ENCODE peak calls at places on chromosome 21, in ten cellular contexts. H is endothelial cell of umbilical vein; S is activated CD4-positive, alpha-beta T cell treated with anti-CD3 and anti-CD28 coated beads, Interleukin-2, amount 10 ng/mL, durations not matched to agents 7 days and 5 days; N is NCI-H460; Q is Daoy; F is neural progenitor cell; A is GM04504; K is MV-4-11; E is mesenteric fat pad; O is T-helper 1 cell. L is an unnamed sample.

GRCh38 chr21:34554227-34554626 is 42.2 kb upstream of the KCNE1 start:
- DNase-seq in K (no peak), S (no peak), N (no peak), O (no peak), E (no peak), A (no peak), H (no peak), F (no peak), Q (no peak), L (no peak)

GRCh38 chr21:45209685-45210284 is 77.9 kb downstream of the POFUT2 start:
- DNase-seq in N (no peak), A (no peak), S (no peak), Q (no peak), E (no peak), K (peak; percentile 91), O (no peak), F (no peak), H (no peak), L (no peak)

GRCh38 chr21:45848352-45848751 is 133.2 kb upstream of the COL6A1 start:
- DNase-seq in Q (peak; percentile 1), F (no peak), K (no peak), A (no peak), H (no peak), S (no peak), E (no peak), N (no peak), O (no peak), L (no peak)

GRCh38 chr21:45299864-45300785 is 12.4 kb upstream of the POFUT2 start:
- DNase-seq in H (no peak), S (no peak), N (no peak), E (no peak), F (no peak), Q (peak; percentile 44), O (no peak), A (peak; percentile 40), K (no peak), L (no peak)

GRCh38 chr21:44375281-44375651 is 21.8 kb downstream of the TRPM2 start:
- DNase-seq in O (no peak), A (no peak), K (peak; percentile 98), Q (peak; percentile 2), N (no peak), E (peak; percentile 55), H (no peak), S (peak; percentile 64), F (no peak), L (no peak)

GRCh38 chr21:42061866-42062542 is 9.1 kb upstream of the UMODL1 start:
- DNase-seq in F (peak; percentile 27), H (no peak), A (no peak), O (peak; percentile 80), Q (no peak), N (no peak), K (no peak), E (no peak), S (peak; percentile 86), L (no peak)

GRCh38 chr21:39932335-39932734 is 65.1 kb downstream of the PCP4 start:
- DNase-seq in H (no peak), A (no peak), Q (no peak), N (no peak), E (no peak), O (no peak), K (no peak), F (no peak), S (no peak), L (no peak)

GRCh38 chr21:20968391-20968790 is 29.8 kb upstream of the NCAM2 start:
- DNase-seq in E (no peak), Q (no peak), O (no peak), K (peak; percentile 53), A (no peak), S (no peak), N (peak; percentile 6), H (no peak), F (no peak), L (no peak)

GRCh38 chr21:38267991-38268858 is 11.4 kb downstream of the KCNJ15 start:
- DNase-seq in Q (no peak), N (no peak), F (no peak), S (no peak), O (no peak), H (peak; percentile 41), E (no peak), A (no peak), K (peak; percentile 17), L (no peak)

GRCh38 chr21:46217511-46218196 is 10.9 kb downstream of the LSS start:
- DNase-seq in O (no peak), A (no peak), K (no peak), H (no peak), Q (no peak), E (peak; percentile 77), N (no peak), F (no peak), S (no peak), L (no peak)

GRCh38 chr21:36661511-36662309 is 37.2 kb upstream of the SIM2 start:
- DNase-seq in A (no peak), K (no peak), E (peak; percentile 4), F (peak; percentile 62), H (peak; percentile 41), O (no peak), Q (peak; percentile 69), N (peak; percentile 44), S (no peak), L (peak; percentile 23)

GRCh38 chr21:46246345-46246744 is 17.8 kb upstream of the LSS start:
- DNase-seq in K (no peak), E (peak; percentile 55), N (no peak), Q (no peak), O (no peak), F (no peak), S (no peak), H (no peak), A (no peak), L (no peak)

GRCh38 chr21:34639250-34639649 is 24.3 kb upstream of the RCAN1 start:
- DNase-seq in F (no peak), O (no peak), A (no peak), K (no peak), H (no peak), Q (no peak), N (no peak), S (no peak), E (no peak), L (no peak)

GRCh38 chr21:39124852-39125251 is 58.4 kb downstream of the PSMG1 start:
- DNase-seq in E (no peak), A (no peak), K (no peak), S (no peak), Q (no peak), O (no peak), F (no peak), H (no peak), N (no peak), L (no peak)

GRCh38 chr21:45997495-45998275 is 16.1 kb downstream of the COL6A1 start:
- DNase-seq in N (no peak), K (no peak), A (no peak), Q (no peak), O (no peak), E (peak; percentile 75), F (no peak), H (no peak), S (no peak), L (no peak)

GRCh38 chr21:38351961-38352521 is 95.2 kb downstream of the KCNJ15 start:
- DNase-seq in F (no peak), N (no peak), Q (peak; percentile 95), O (no peak), H (peak; percentile 72), E (no peak), S (no peak), K (no peak), A (peak; percentile 75), L (no peak)

GRCh38 chr21:42123509-42123908 is 52.4 kb downstream of the UMODL1 start:
- DNase-seq in Q (no peak), F (no peak), A (no peak), E (no peak), H (no peak), S (no peak), K (no peak), O (no peak), N (no peak), L (no peak)

GRCh38 chr21:33967086-33967571 is 51.5 kb upstream of the ATP5PO start:
- DNase-seq in O (no peak), F (no peak), N (no peak), Q (no peak), K (no peak), H (no peak), S (no peak), E (no peak), A (no peak), L (no peak)

GRCh38 chr21:27771938-27772505 is 805.1 kb upstream of the ADAMTS5 start:
- DNase-seq in N (no peak), K (peak; percentile 69), O (no peak), F (no peak), H (peak; percentile 30), A (no peak), S (no peak), E (no peak), Q (no peak), L (no peak)

GRCh38 chr21:9837946-9838801 is 683.2 kb upstream of the TPTE start:
- DNase-seq in O (no peak), Q (peak; percentile 93), F (no peak), S (no peak), H (no peak), K (no peak), N (no peak), E (no peak), A (no peak), L (no peak)

GRCh38 chr21:42063578-42064521 is 7.3 kb upstream of the UMODL1 start:
- DNase-seq in A (no peak), N (no peak), Q (peak; percentile 56), F (peak; percentile 39), S (peak; percentile 68), O (peak; percentile 41), E (no peak), H (no peak), K (peak; percentile 74), L (no peak)

GRCh38 chr21:44713846-44714245 is 2.5 kb upstream of the TSPEAR start:
- DNase-seq in N (no peak), S (no peak), E (peak; percentile 67), K (no peak), A (no peak), O (no peak), Q (no peak), H (no peak), F (no peak), L (no peak)

GRCh38 chr21:41664881-41665765 is 101.7 kb downstream of the RIPK4 start:
- DNase-seq in E (peak; percentile 60), K (peak; percentile 24), F (peak; percentile 40), Q (peak; percentile 83), A (peak; percentile 93), H (peak; percentile 18), S (no peak), O (no peak), N (no peak), L (no peak)

GRCh38 chr21:16013570-16013969 is 283.8 kb downstream of the USP25 start:
- DNase-seq in H (no peak), N (no peak), O (no peak), Q (no peak), K (no peak), S (no peak), A (no peak), E (no peak), F (no peak), L (no peak)

GRCh38 chr21:40842197-40842552 is 4.8 kb downstream of the DSCAM start:
- DNase-seq in H (no peak), K (no peak), E (no peak), N (no peak), O (no peak), Q (no peak), F (no peak), S (no peak), A (no peak), L (no peak)

GRCh38 chr21:39840373-39841097 is 26.7 kb upstream of the PCP4 start:
- DNase-seq in A (no peak), E (no peak), F (no peak), S (no peak), N (no peak), H (no peak), K (no peak), O (no peak), Q (no peak), L (no peak)

GRCh38 chr21:16624468-16625102 is 888.3 kb upstream of the CXADR start:
- DNase-seq in Q (no peak), K (no peak), O (no peak), A (no peak), E (no peak), N (no peak), H (no peak), S (no peak), F (no peak), L (no peak)

GRCh38 chr21:46229133-46229922 is 754 bp upstream of the LSS start:
- DNase-seq in H (peak; percentile 51), F (no peak), O (no peak), Q (no peak), N (no peak), E (peak; percentile 93), A (no peak), K (no peak), S (no peak), L (peak; percentile 37)